ENCODE peak calls at places on chromosomes 13 and 19, in six cellular contexts. G is fibroblast of the aortic adventitia; C is Calu3; Q is CD4-positive, alpha-beta T cell; O is CD8-positive, alpha-beta T cell; P is upper lobe of right lung. R is an unnamed sample.

GRCh38 chr13:109160887-109161669 is 531.7 kb downstream of the MYO16 start:
- DNase-seq in G (no peak), C (no peak), Q (no peak), O (no peak), P (no peak), R (no peak)

GRCh38 chr19:5057860-5058259 is 88.9 kb downstream of the KDM4B start:
- DNase-seq in G (peak), C (no peak), Q (no peak), O (no peak), P (no peak), R (no peak)

GRCh38 chr13:91359566-91359965 is 12.1 kb downstream of the MIR17HG start:
- DNase-seq in G (no peak), C (no peak), Q (no peak), O (no peak), P (no peak), R (no peak)

GRCh38 chr13:90118467-90119071 is 1228.9 kb upstream of the MIR17HG start:
- DNase-seq in G (no peak), C (no peak), Q (no peak), O (no peak), P (no peak), R (no peak)

GRCh38 chr19:42242071-42242511 is 311 bp downstream of the GSK3A start:
- DNase-seq in G (no peak), C (peak), Q (no peak), O (no peak), P (no peak), R (no peak)

GRCh38 chr13:44368062-44368591 is 5.5 kb upstream of the SERP2 start:
- DNase-seq in G (peak), C (no peak), Q (no peak), O (no peak), P (no peak), R (no peak)

GRCh38 chr13:35888327-35888940 is 242.7 kb downstream of the DCLK1 start:
- DNase-seq in G (peak), C (no peak), Q (no peak), O (no peak), P (no peak), R (no peak)

GRCh38 chr13:97283888-97284287 is 61.8 kb downstream of the MBNL2 start:
- DNase-seq in G (no peak), C (no peak), Q (no peak), O (no peak), P (no peak), R (no peak)

GRCh38 chr19:49153167-49153809 is 1.9 kb downstream of the HRC start:
- DNase-seq in G (no peak), C (no peak), Q (no peak), O (no peak), P (no peak), R (no peak)
- TF ChIP-seq CTCF in G (no peak), C (no peak), Q (no peak), O (no peak), P (no peak), R (no peak)

GRCh38 chr19:40392123-40392522 is 2.1 kb upstream of the HIPK4 start:
- DNase-seq in G (no peak), C (no peak), Q (no peak), O (no peak), P (no peak), R (no peak)

GRCh38 chr19:40393894-40394815 is 4.2 kb upstream of the HIPK4 start:
- DNase-seq in G (no peak), C (no peak), Q (no peak), O (no peak), P (no peak), R (no peak)

GRCh38 chr19:40394816-40395210 is 4.8 kb upstream of the HIPK4 start:
- DNase-seq in G (no peak), C (no peak), Q (no peak), O (no peak), P (no peak), R (no peak)

GRCh38 chr19:40390084-40390742 is at the start of gene HIPK4:
- DNase-seq in G (no peak), C (no peak), Q (no peak), O (no peak), P (no peak), R (no peak)

GRCh38 chr19:40392894-40393517 is 3.0 kb upstream of the HIPK4 start:
- DNase-seq in G (no peak), C (peak), Q (no peak), O (no peak), P (peak), R (no peak)
- TF ChIP-seq CTCF in G (peak), C (peak), Q (no peak), O (no peak), P (peak), R (no peak)

GRCh38 chr13:27709779-27710178 is 82.5 kb upstream of the GSX1 start:
- DNase-seq in G (no peak), C (no peak), Q (no peak), O (no peak), P (no peak), R (no peak)

GRCh38 chr13:27713767-27714166 is 78.5 kb upstream of the GSX1 start:
- DNase-seq in G (no peak), C (no peak), Q (no peak), O (no peak), P (no peak), R (no peak)

GRCh38 chr13:27708325-27708724 is 84.0 kb upstream of the GSX1 start:
- DNase-seq in G (no peak), C (no peak), Q (no peak), O (no peak), P (no peak), R (no peak)

DNA sequence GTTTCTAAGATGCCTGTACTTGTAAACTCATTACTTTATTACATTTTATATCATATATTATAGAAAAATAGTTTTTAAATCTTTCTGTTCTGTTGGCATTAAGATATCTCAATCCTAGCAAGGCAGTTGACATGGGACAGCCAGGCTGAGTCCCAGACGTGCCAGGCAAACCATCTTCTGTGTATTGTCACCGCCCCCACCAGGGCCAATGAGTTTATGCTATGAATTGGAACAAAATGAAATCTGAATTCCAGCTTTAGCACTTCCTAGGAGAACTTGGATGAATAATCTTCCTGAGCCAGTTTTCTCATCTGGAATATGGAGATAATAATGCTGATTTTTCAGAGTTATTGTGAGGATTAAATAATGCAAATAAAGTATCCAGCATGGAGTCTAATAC is 79.9 kb upstream of the GSX1 start:
- DNase-seq in G (peak), C (peak), Q (no peak), O (no peak), P (no peak), R (no peak)
- TF ChIP-seq CTCF in G (no peak), C (no peak), Q (peak), O (peak), P (peak), R (peak)

GRCh38 chr19:36805364-36805763 is 32.8 kb upstream of the ZNF850 start:
- DNase-seq in G (no peak), C (no peak), Q (no peak), O (no peak), P (no peak), R (no peak)
- TF ChIP-seq CTCF in G (no peak), C (no peak), Q (no peak), O (no peak), P (no peak), R (no peak)

DNA sequence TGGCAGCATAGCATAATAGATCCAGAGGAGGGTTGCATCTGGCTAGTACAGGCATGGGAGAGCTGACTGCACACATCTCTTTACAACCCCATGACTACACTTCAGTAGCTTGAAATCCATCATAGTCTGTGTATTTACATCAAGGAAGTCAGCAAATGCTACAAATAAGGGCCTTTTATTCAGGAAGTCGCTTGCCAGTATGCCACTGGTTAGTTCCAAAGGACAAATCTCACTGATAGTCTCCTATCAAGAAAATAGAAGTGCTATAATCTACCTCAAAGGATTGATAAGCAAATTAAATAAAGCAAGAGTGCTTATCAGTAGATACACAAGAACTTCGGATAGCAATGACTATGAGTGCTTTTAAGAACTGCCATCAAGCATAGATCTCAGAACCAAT is 112.7 kb downstream of the KLF12 start:
- DNase-seq in G (no peak), C (no peak), Q (no peak), O (no peak), P (no peak), R (no peak)
- TF ChIP-seq CTCF in G (no peak), C (no peak), Q (no peak), O (no peak), P (no peak), R (no peak)

GRCh38 chr13:20403826-20404225 is 121.8 kb downstream of the CRYL1 start:
- DNase-seq in G (no peak), C (no peak), Q (no peak), O (no peak), P (no peak), R (no peak)
- TF ChIP-seq CTCF in G (no peak), C (no peak), Q (no peak), O (no peak), P (no peak), R (no peak)